ENCODE peak calls at places on chromosomes 13 and 19, in six cellular contexts. C is fibroblast of pulmonary artery, W is body of pancreas, L is choroid plexus epithelial cell, S is heart left ventricle, T is BJ. D is an unnamed sample.

GRCh38 chr13:111265701-111266035 is 54.8 kb upstream of the TEX29 start:
- DNase-seq in C (no peak), W (no peak), L (no peak), S (no peak), T (no peak), D (no peak)

GRCh38 chr19:38277969-38278680 is 13.8 kb downstream of the SPINT2 start:
- DNase-seq in C (peak; percentile 87), W (peak; percentile 54), L (no peak), S (peak; percentile 86), T (peak; percentile 63), D (no peak)

GRCh38 chr13:110298566-110299321 is 8.2 kb downstream of the COL4A1 start:
- DNase-seq in C (peak; percentile 60), W (no peak), L (peak; percentile 69), S (peak; percentile 61), T (no peak), D (no peak)

GRCh38 chr13:61029064-61029463 is 386.6 kb downstream of the PCDH20 start:
- DNase-seq in C (no peak), W (no peak), L (no peak), S (no peak), T (no peak), D (peak; percentile 18)

GRCh38 chr19:4361152-4362037 is 18.0 kb downstream of the MPND start:
- DNase-seq in C (no peak), W (no peak), L (peak; percentile 36), S (no peak), T (no peak), D (no peak)

GRCh38 chr19:35869327-35870123 is 1.2 kb downstream of the APLP1 start:
- DNase-seq in C (peak; percentile 60), W (peak; percentile 88), L (peak; percentile 79), S (peak; percentile 52), T (no peak), D (peak; percentile 100)

GRCh38 chr19:34428549-34429285 is 536 bp downstream of the UBA2 start:
- DNase-seq in C (peak; percentile 27), W (no peak), L (peak; percentile 26), S (peak; percentile 10), T (no peak), D (peak; percentile 29)

GRCh38 chr19:43618921-43619261 is 538 bp downstream of the ZNF428 start:
- DNase-seq in C (peak; percentile 39), W (no peak), L (no peak), S (no peak), T (no peak), D (peak; percentile 67)

GRCh38 chr19:28915737-28916460 is 297.1 kb downstream of the UQCRFS1 start:
- DNase-seq in C (no peak), W (no peak), L (no peak), S (no peak), T (no peak), D (no peak)

GRCh38 chr19:1747285-1748114 is 5.8 kb upstream of the ONECUT3 start:
- DNase-seq in C (peak; percentile 90), W (peak; percentile 78), L (peak; percentile 73), S (no peak), T (peak; percentile 19), D (no peak)

GRCh38 chr19:31676271-31677004 is 327.2 kb upstream of the TSHZ3 start:
- DNase-seq in C (no peak), W (no peak), L (no peak), S (no peak), T (no peak), D (no peak)
- TF ChIP-seq CTCF in C (no peak), W (peak; percentile 12), L (no peak), S (peak; percentile 30), T (no peak), D (no peak)

DNA sequence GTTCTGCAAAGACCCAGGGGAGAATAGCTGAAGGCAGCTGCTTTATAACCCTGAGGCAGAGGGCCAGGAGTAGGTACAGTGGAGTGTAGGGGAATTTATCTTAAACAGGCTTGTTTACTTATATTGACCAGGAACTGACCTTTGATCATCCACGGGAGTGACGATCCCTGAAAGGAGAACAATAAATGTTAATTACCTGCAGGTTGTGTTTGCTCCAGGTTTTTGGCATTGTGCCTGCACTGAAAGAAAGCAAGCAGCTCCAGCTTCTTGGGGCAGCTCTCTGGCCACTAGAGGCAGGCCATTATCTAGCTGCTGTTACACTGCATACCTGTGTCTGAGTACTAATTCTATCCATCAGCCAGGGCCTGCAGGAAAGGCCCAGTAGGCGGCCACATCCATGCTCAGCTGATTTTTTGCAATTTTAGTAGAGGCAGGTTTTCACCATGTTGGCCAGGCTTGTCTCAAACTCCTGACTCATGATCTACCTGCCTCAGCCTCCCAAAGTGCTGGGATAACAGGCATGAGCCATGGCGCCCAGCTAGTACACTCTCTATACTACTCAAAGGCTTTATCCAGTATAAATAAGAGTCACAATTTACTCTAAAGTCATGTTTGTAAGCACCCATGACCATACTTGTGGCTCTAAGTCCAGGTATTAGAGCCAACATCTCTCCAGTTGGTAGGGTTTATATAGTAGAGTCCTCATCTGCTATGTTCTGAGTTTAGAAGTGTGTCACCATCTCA is 8.5 kb upstream of the ZNF91 start:
- DNase-seq in C (no peak), W (peak; percentile 83), L (no peak), S (no peak), T (no peak), D (no peak)
- TF ChIP-seq CTCF in C (no peak), W (peak; percentile 62), L (no peak), S (no peak), T (no peak), D (no peak)

GRCh38 chr13:39765801-39766463 is 110.5 kb downstream of the COG6 start:
- DNase-seq in C (no peak), W (peak; percentile 44), L (peak; percentile 31), S (peak; percentile 25), T (no peak), D (peak; percentile 51)
- TF ChIP-seq CTCF in C (peak; percentile 4), W (peak; percentile 42), L (peak; percentile 19), S (peak; percentile 39), T (peak; percentile 18), D (no peak)

GRCh38 chr13:76944457-76944856 is 3.9 kb upstream of the ACOD1 start:
- DNase-seq in C (peak; percentile 74), W (no peak), L (peak; percentile 70), S (no peak), T (no peak), D (no peak)
- TF ChIP-seq CTCF in C (no peak), W (no peak), L (no peak), S (no peak), T (no peak), D (no peak)

DNA sequence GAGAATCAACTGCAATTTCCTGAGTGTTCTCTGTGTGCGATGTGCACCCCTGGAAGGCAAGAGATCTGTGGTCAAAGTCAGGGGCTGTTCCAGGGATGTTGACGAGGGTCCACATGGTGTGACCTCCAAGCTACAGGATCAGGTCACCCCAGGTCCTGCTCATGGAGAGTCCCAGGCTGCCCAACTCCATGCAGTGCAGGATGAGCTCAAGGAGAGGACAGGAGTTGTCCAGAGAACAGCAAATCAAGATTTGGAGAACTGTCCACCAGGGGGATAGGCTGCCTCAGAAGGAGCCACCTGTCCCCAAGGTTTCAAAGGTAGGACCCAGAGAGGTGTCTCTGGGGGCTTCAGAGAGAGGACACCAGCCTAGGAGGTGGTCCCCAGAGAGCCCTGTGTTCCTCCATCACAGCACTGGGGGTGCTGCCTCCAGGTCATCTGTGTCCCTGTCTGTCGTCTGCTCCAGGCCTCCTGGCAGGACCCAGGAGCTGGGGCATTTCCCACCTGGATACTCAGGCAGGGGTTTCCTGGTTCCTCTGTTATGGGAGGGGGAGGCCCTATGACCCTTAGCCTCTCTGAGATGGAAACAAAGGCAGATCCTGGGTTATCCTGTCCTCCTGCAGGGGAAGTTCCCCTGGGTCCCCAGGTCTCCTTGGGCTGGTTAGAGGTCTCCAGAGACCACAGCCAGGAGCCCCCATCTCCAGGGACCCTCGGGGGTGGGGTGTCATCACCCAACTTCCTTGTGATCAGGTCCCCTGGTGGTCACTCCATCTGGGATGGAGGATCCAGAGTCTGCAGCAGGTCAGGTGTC is 2.1 kb upstream of the CEACAM7 start:
- DNase-seq in C (no peak), W (no peak), L (no peak), S (no peak), T (no peak), D (no peak)
- TF ChIP-seq CTCF in C (no peak), W (no peak), L (no peak), S (no peak), T (no peak), D (no peak)

GRCh38 chr19:40601061-40601973 is at the start of gene LTBP4:
- DNase-seq in C (no peak), W (peak; percentile 51), L (peak; percentile 34), S (peak; percentile 81), T (no peak), D (peak; percentile 56)
- TF ChIP-seq CTCF in C (no peak), W (no peak), L (no peak), S (no peak), T (peak; percentile 20), D (no peak)